ENCODE peak calls at places on chromosomes 16 and 17, in four cellular contexts. Q is BJ, B is fibroblast of pulmonary artery, S is ovary. U is an unnamed sample.

GRCh38 chr17:20263595-20263994 is 203.7 kb downstream of the LGALS9B start:
- DNase-seq in S (no peak), Q (peak), B (peak), U (peak)

GRCh38 chr17:10295728-10296343 is 77.0 kb downstream of the MYH13 start:
- DNase-seq in Q (no peak), S (no peak), B (peak), U (no peak)

GRCh38 chr17:1484586-1485310 is 7.7 kb downstream of the MYO1C start:
- DNase-seq in S (peak), B (peak), Q (no peak), U (no peak)

GRCh38 chr17:63826468-63827001 is 696 bp upstream of the PSMC5 start:
- DNase-seq in S (no peak), B (no peak), Q (no peak), U (no peak)

GRCh38 chr16:57999366-57999970 is 1.0 kb downstream of the ZNF319 start:
- DNase-seq in B (peak), S (no peak), Q (no peak), U (no peak)

GRCh38 chr17:30831257-30831656 is 509 bp upstream of the ATAD5 start:
- DNase-seq in S (no peak), B (peak), Q (no peak), U (no peak)

GRCh38 chr17:77363821-77364361 is 223.1 kb downstream of the SEC14L1 start:
- DNase-seq in B (peak), Q (no peak), S (peak), U (no peak)

GRCh38 chr17:78875738-78876597 is 27.0 kb downstream of the CEP295NL start:
- DNase-seq in S (no peak), Q (no peak), B (peak), U (no peak)

GRCh38 chr17:44348234-44348987 is 3.3 kb downstream of the GRN start:
- DNase-seq in B (no peak), Q (no peak), S (no peak), U (no peak)

GRCh38 chr17:29883497-29883896 is 46.5 kb downstream of the SSH2 start:
- DNase-seq in B (peak), S (no peak), Q (no peak), U (no peak)

GRCh38 chr16:74168445-74168844 is 128.2 kb upstream of the PSMD7 start:
- DNase-seq in Q (no peak), B (no peak), S (no peak), U (no peak)

GRCh38 chr17:78779848-78780247 is 2.2 kb downstream of the CYTH1 start:
- DNase-seq in S (no peak), B (no peak), Q (no peak), U (no peak)

GRCh38 chr17:10172241-10172741 is 26.1 kb downstream of the GAS7 start:
- DNase-seq in B (no peak), Q (no peak), S (no peak), U (no peak)

GRCh38 chr17:16352303-16352837 is 899 bp downstream of the CENPV start:
- DNase-seq in B (peak), Q (no peak), S (peak), U (no peak)

GRCh38 chr17:28230011-28230410 is 89.0 kb upstream of the TMEM97 start:
- DNase-seq in Q (no peak), S (no peak), B (no peak), U (no peak)

GRCh38 chr17:74842146-74842598 is 17.5 kb downstream of the GRIN2C start:
- DNase-seq in B (no peak), Q (no peak), S (no peak), U (no peak)

GRCh38 chr17:34167359-34167758 is 87.7 kb upstream of the CCL2 start:
- DNase-seq in S (no peak), Q (no peak), B (peak), U (no peak)

GRCh38 chr17:75087558-75088453 is at the start of gene SLC16A5:
- DNase-seq in Q (peak), S (peak), B (peak), U (no peak)

GRCh38 chr17:74227271-74227670 is 13.9 kb downstream of the TTYH2 start:
- DNase-seq in S (no peak), B (no peak), Q (no peak), U (no peak)

DNA sequence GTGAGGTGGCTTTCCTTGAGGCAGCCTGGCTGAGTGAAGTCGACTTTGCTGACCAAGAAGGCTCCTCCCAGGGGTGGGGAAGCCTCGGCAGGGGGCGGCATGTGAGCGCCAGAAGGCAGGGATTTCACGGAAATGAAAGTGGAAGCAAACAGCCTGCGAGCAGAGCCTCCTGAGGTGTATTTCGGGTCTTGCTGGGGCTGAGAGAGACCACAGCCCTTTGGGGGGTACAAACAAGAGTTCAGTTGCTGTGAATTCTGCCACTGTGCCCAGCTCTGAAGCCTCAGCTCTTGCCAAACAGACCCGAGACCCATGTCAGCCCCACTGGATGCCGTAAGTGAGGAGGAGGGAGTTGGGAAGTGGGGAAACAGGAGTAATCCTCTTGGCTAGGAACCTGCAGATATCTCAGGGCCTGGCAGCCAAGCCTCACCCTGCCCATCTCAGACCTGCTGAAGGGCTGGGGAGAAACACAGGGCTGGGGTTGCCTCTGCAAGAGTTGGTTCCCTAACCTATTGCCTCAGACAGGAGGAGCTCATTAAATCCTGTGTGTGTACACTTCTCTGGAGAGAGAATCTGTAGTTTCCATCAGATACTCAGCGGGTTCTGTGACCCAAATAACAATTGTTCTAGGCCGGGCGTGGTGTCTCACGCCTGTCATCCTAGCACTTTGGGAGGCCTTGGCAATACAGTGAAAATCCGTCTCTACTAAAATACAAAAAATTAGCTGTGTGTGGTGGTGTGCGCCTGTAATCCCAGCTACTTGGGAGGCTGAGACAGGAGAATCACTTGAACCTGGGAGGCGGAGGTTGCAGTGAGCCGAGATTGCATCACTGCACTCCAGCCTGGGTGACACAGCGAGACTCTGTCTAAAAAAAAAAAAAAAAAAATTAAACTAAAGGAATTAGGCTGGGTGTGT is at the start of gene IFI35:
- DNase-seq in S (peak), Q (peak), B (peak), U (no peak)
- TF ChIP-seq CTCF in S (no peak), Q (peak), B (peak), U (peak)

GRCh38 chr16:86752582-86753175 is 174.3 kb downstream of the FOXL1 start:
- DNase-seq in S (no peak), B (no peak), Q (no peak), U (no peak)

GRCh38 chr16:86753399-86753798 is 175.1 kb downstream of the FOXL1 start:
- DNase-seq in S (no peak), Q (no peak), B (no peak), U (no peak)

GRCh38 chr16:86747761-86748160 is 169.4 kb downstream of the FOXL1 start:
- DNase-seq in B (no peak), S (no peak), Q (no peak), U (no peak)

GRCh38 chr16:86748643-86749042 is 170.3 kb downstream of the FOXL1 start:
- DNase-seq in B (no peak), S (no peak), Q (no peak), U (no peak)

GRCh38 chr16:86751081-86752030 is 173.0 kb downstream of the FOXL1 start:
- DNase-seq in B (peak), Q (peak), S (no peak), U (peak)
- TF ChIP-seq CTCF in B (no peak), Q (no peak), S (no peak), U (no peak)

GRCh38 chr17:55261311-55261710 is 3.4 kb upstream of the HLF start:
- DNase-seq in S (no peak), B (no peak), Q (no peak), U (no peak)
- TF ChIP-seq CTCF in S (no peak), B (no peak), Q (no peak), U (no peak)

GRCh38 chr16:67182288-67182687 is 1.5 kb downstream of the MATCAP1 start:
- DNase-seq in B (no peak), S (no peak), Q (no peak), U (no peak)

GRCh38 chr16:67177743-67178699 is 5.7 kb downstream of the MATCAP1 start:
- DNase-seq in S (no peak), Q (no peak), B (peak), U (no peak)

GRCh38 chr16:67181346-67181745 is 2.4 kb downstream of the MATCAP1 start:
- DNase-seq in B (peak), Q (no peak), S (peak), U (peak)

GRCh38 chr16:67180166-67180565 is 3.6 kb downstream of the MATCAP1 start:
- DNase-seq in S (no peak), B (no peak), Q (no peak), U (no peak)

DNA sequence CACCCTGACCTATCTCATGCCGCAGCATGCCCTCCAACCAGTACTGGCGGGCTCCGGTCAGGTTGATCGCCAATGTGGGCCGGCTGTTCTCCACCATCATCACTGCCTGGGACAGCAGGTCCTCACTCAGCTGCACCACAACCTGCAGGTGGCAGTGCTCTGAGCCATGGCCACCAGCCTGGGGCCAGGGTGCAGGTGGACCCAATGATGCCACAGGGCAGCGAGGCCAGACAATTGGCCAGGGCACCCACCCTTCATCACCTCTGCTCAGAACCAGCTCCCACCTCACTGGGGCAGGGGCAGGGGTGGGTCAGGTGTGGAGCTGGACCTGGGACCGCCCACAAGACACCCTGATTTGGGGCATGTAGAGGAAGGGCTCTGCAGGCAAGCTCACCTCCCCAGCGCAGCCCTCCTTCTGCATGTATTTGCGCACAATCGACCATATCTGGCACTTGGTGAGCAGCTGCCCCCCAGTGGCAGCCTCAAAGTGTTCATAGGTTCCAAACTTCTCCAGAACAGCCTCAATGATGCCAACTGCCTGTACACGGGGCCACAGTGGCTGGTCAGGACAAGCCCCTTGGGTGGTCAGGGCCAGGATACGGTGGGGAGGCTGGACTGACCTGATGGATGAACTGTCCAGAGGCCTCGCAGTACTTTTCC is 4.2 kb downstream of the MATCAP1 start:
- DNase-seq in Q (no peak), B (no peak), S (no peak), U (no peak)
- TF ChIP-seq CTCF in Q (no peak), B (no peak), S (no peak), U (no peak)

GRCh38 chr17:83122834-83123233 is 43.4 kb downstream of the METRNL start:
- DNase-seq in B (no peak), S (peak), Q (no peak), U (peak)
- TF ChIP-seq CTCF in B (no peak), S (no peak), Q (no peak), U (no peak)

U was measured in AG09309.